ENCODE peak calls at places on chromosomes 13 and 19, in seven cellular contexts. One of them, this sample, is unnamed.

GRCh38 chr13:99320693-99321481 is 13.7 kb upstream of the GPR183 start:
- DNase-seq in aorta: no peak
- DNase-seq in right lobe of liver: no peak
- DNase-seq in SK-N-SH: no peak
- DNase-seq in psoas muscle: no peak
- DNase-seq in IMR-90: peak; percentile 88
- DNase-seq in CD8-positive, alpha-beta memory T cell: no peak
- DNase-seq in this sample: no peak

GRCh38 chr19:8361921-8362793 is 1.8 kb upstream of the ANGPTL4 start:
- DNase-seq in aorta: peak; percentile 97
- DNase-seq in right lobe of liver: peak; percentile 99
- DNase-seq in SK-N-SH: peak; percentile 84
- DNase-seq in psoas muscle: peak; percentile 98
- DNase-seq in IMR-90: peak; percentile 99
- DNase-seq in CD8-positive, alpha-beta memory T cell: no peak
- DNase-seq in this sample: no peak

GRCh38 chr13:37587236-37587635 is 11.3 kb downstream of the POSTN start:
- DNase-seq in aorta: no peak
- DNase-seq in right lobe of liver: no peak
- DNase-seq in SK-N-SH: no peak
- DNase-seq in psoas muscle: no peak
- DNase-seq in IMR-90: no peak
- DNase-seq in CD8-positive, alpha-beta memory T cell: no peak
- DNase-seq in this sample: no peak

GRCh38 chr19:42301646-42302204 is at the start of gene PRR19:
- DNase-seq in aorta: peak; percentile 45
- DNase-seq in right lobe of liver: no peak
- DNase-seq in SK-N-SH: no peak
- DNase-seq in psoas muscle: peak; percentile 53
- DNase-seq in IMR-90: no peak
- DNase-seq in CD8-positive, alpha-beta memory T cell: no peak
- DNase-seq in this sample: no peak

GRCh38 chr19:40348961-40349507 is 539 bp downstream of the PLD3 start:
- DNase-seq in aorta: no peak
- DNase-seq in right lobe of liver: no peak
- DNase-seq in SK-N-SH: peak; percentile 68
- DNase-seq in psoas muscle: no peak
- DNase-seq in IMR-90: peak; percentile 52
- DNase-seq in CD8-positive, alpha-beta memory T cell: no peak
- DNase-seq in this sample: no peak

GRCh38 chr13:26962671-26963070 is 202.1 kb upstream of the GPR12 start:
- DNase-seq in aorta: no peak
- DNase-seq in right lobe of liver: no peak
- DNase-seq in SK-N-SH: no peak
- DNase-seq in psoas muscle: no peak
- DNase-seq in IMR-90: no peak
- DNase-seq in CD8-positive, alpha-beta memory T cell: no peak
- DNase-seq in this sample: no peak

GRCh38 chr13:50732712-50733111 is 110.8 kb downstream of the DLEU7 start:
- DNase-seq in aorta: no peak
- DNase-seq in right lobe of liver: no peak
- DNase-seq in SK-N-SH: peak; percentile 46
- DNase-seq in psoas muscle: no peak
- DNase-seq in IMR-90: peak; percentile 19
- DNase-seq in CD8-positive, alpha-beta memory T cell: no peak
- DNase-seq in this sample: no peak

GRCh38 chr13:31073859-31074718 is 87.6 kb downstream of the HSPH1 start:
- DNase-seq in aorta: no peak
- DNase-seq in right lobe of liver: no peak
- DNase-seq in SK-N-SH: no peak
- DNase-seq in psoas muscle: no peak
- DNase-seq in IMR-90: peak; percentile 69
- DNase-seq in CD8-positive, alpha-beta memory T cell: no peak
- DNase-seq in this sample: no peak

GRCh38 chr19:7617735-7618134 is 11.6 kb downstream of the XAB2 start:
- DNase-seq in aorta: no peak
- DNase-seq in right lobe of liver: no peak
- DNase-seq in SK-N-SH: no peak
- DNase-seq in psoas muscle: no peak
- DNase-seq in IMR-90: no peak
- DNase-seq in CD8-positive, alpha-beta memory T cell: no peak
- DNase-seq in this sample: no peak

GRCh38 chr13:101258071-101258470 is 158.2 kb downstream of the NALCN start:
- DNase-seq in aorta: no peak
- DNase-seq in right lobe of liver: no peak
- DNase-seq in SK-N-SH: no peak
- DNase-seq in psoas muscle: peak; percentile 41
- DNase-seq in IMR-90: peak; percentile 86
- DNase-seq in CD8-positive, alpha-beta memory T cell: no peak
- DNase-seq in this sample: no peak

GRCh38 chr13:114228176-114228575 is 6.5 kb upstream of the CDC16 start:
- DNase-seq in aorta: no peak
- DNase-seq in right lobe of liver: peak; percentile 87
- DNase-seq in SK-N-SH: no peak
- DNase-seq in psoas muscle: no peak
- DNase-seq in IMR-90: no peak
- DNase-seq in CD8-positive, alpha-beta memory T cell: no peak
- DNase-seq in this sample: no peak

GRCh38 chr19:1566392-1567115 is 1.6 kb downstream of the MEX3D start:
- DNase-seq in aorta: peak; percentile 68
- DNase-seq in right lobe of liver: peak; percentile 46
- DNase-seq in SK-N-SH: peak; percentile 95
- DNase-seq in psoas muscle: peak; percentile 75
- DNase-seq in IMR-90: peak; percentile 77
- DNase-seq in CD8-positive, alpha-beta memory T cell: no peak
- DNase-seq in this sample: no peak

GRCh38 chr19:15911599-15912237 is 13.8 kb upstream of the CYP4F2 start:
- DNase-seq in aorta: no peak
- DNase-seq in right lobe of liver: no peak
- DNase-seq in SK-N-SH: no peak
- DNase-seq in psoas muscle: no peak
- DNase-seq in IMR-90: no peak
- DNase-seq in CD8-positive, alpha-beta memory T cell: no peak
- DNase-seq in this sample: no peak
- H3K9me3 ChIP-seq in aorta: no peaks in the 10 kb centered on the region
- H3K9me3 ChIP-seq in right lobe of liver: no peaks in the 10 kb centered on the region
- H3K9me3 ChIP-seq in SK-N-SH: no peaks in the 10 kb centered on the region
- H3K9me3 ChIP-seq in psoas muscle: peaks cover 12% of the 10 kb centered on the region
- H3K9me3 ChIP-seq in IMR-90: peaks cover 2% of the 10 kb centered on the region
- H3K9me3 ChIP-seq in CD8-positive, alpha-beta memory T cell: peaks cover 4% of the 10 kb centered on the region
- H3K9me3 ChIP-seq in this sample: no peaks in the 10 kb centered on the region

GRCh38 chr19:29833614-29834261 is 21.9 kb downstream of the CCNE1 start:
- DNase-seq in aorta: no peak
- DNase-seq in right lobe of liver: no peak
- DNase-seq in SK-N-SH: no peak
- DNase-seq in psoas muscle: peak; percentile 5
- DNase-seq in IMR-90: no peak
- DNase-seq in CD8-positive, alpha-beta memory T cell: no peak
- DNase-seq in this sample: no peak

GRCh38 chr19:29834991-29835390 is 23.2 kb downstream of the CCNE1 start:
- DNase-seq in aorta: no peak
- DNase-seq in right lobe of liver: no peak
- DNase-seq in SK-N-SH: no peak
- DNase-seq in psoas muscle: no peak
- DNase-seq in IMR-90: no peak
- DNase-seq in CD8-positive, alpha-beta memory T cell: no peak
- DNase-seq in this sample: no peak

GRCh38 chr19:29832801-29833200 is 21.0 kb downstream of the CCNE1 start:
- DNase-seq in aorta: no peak
- DNase-seq in right lobe of liver: no peak
- DNase-seq in SK-N-SH: no peak
- DNase-seq in psoas muscle: peak; percentile 19
- DNase-seq in IMR-90: no peak
- DNase-seq in CD8-positive, alpha-beta memory T cell: no peak
- DNase-seq in this sample: no peak

GRCh38 chr19:29831041-29831548 is 19.3 kb downstream of the CCNE1 start:
- DNase-seq in aorta: no peak
- DNase-seq in right lobe of liver: no peak
- DNase-seq in SK-N-SH: no peak
- DNase-seq in psoas muscle: peak; percentile 39
- DNase-seq in IMR-90: no peak
- DNase-seq in CD8-positive, alpha-beta memory T cell: no peak
- DNase-seq in this sample: peak; percentile 38

GRCh38 chr19:29831686-29832085 is 19.9 kb downstream of the CCNE1 start:
- DNase-seq in aorta: no peak
- DNase-seq in right lobe of liver: no peak
- DNase-seq in SK-N-SH: no peak
- DNase-seq in psoas muscle: peak; percentile 25
- DNase-seq in IMR-90: no peak
- DNase-seq in CD8-positive, alpha-beta memory T cell: no peak
- DNase-seq in this sample: no peak
- H3K9me3 ChIP-seq in aorta: no peaks in the 10 kb centered on the region
- H3K9me3 ChIP-seq in right lobe of liver: no peaks in the 10 kb centered on the region
- H3K9me3 ChIP-seq in SK-N-SH: no peaks in the 10 kb centered on the region
- H3K9me3 ChIP-seq in psoas muscle: no peaks in the 10 kb centered on the region
- H3K9me3 ChIP-seq in IMR-90: no peaks in the 10 kb centered on the region
- H3K9me3 ChIP-seq in CD8-positive, alpha-beta memory T cell: no peaks in the 10 kb centered on the region
- H3K9me3 ChIP-seq in this sample: no peaks in the 10 kb centered on the region

GRCh38 chr19:56014765-56015164 is 28.2 kb downstream of the NLRP5 start:
- DNase-seq in aorta: no peak
- DNase-seq in right lobe of liver: no peak
- DNase-seq in SK-N-SH: no peak
- DNase-seq in psoas muscle: no peak
- DNase-seq in IMR-90: no peak
- DNase-seq in CD8-positive, alpha-beta memory T cell: no peak
- DNase-seq in this sample: no peak
- H3K9me3 ChIP-seq in aorta: no peaks in the 10 kb centered on the region
- H3K9me3 ChIP-seq in right lobe of liver: no peaks in the 10 kb centered on the region
- H3K9me3 ChIP-seq in SK-N-SH: no peaks in the 10 kb centered on the region
- H3K9me3 ChIP-seq in psoas muscle: no peaks in the 10 kb centered on the region
- H3K9me3 ChIP-seq in IMR-90: peaks cover 18% of the 10 kb centered on the region
- H3K9me3 ChIP-seq in CD8-positive, alpha-beta memory T cell: no peaks in the 10 kb centered on the region
- H3K9me3 ChIP-seq in this sample: no peaks in the 10 kb centered on the region

GRCh38 chr19:14715841-14716240 is 26.0 kb downstream of the ZNF333 start:
- DNase-seq in aorta: no peak
- DNase-seq in right lobe of liver: no peak
- DNase-seq in SK-N-SH: no peak
- DNase-seq in psoas muscle: no peak
- DNase-seq in IMR-90: no peak
- DNase-seq in CD8-positive, alpha-beta memory T cell: no peak
- DNase-seq in this sample: no peak

GRCh38 chr19:14719162-14719561 is 29.3 kb downstream of the ZNF333 start:
- DNase-seq in aorta: no peak
- DNase-seq in right lobe of liver: no peak
- DNase-seq in SK-N-SH: no peak
- DNase-seq in psoas muscle: no peak
- DNase-seq in IMR-90: no peak
- DNase-seq in CD8-positive, alpha-beta memory T cell: no peak
- DNase-seq in this sample: no peak

GRCh38 chr19:14722127-14722526 is 32.3 kb downstream of the ZNF333 start:
- DNase-seq in aorta: no peak
- DNase-seq in right lobe of liver: no peak
- DNase-seq in SK-N-SH: no peak
- DNase-seq in psoas muscle: no peak
- DNase-seq in IMR-90: no peak
- DNase-seq in CD8-positive, alpha-beta memory T cell: no peak
- DNase-seq in this sample: no peak

GRCh38 chr19:14718522-14719113 is 28.8 kb downstream of the ZNF333 start:
- DNase-seq in aorta: no peak
- DNase-seq in right lobe of liver: no peak
- DNase-seq in SK-N-SH: no peak
- DNase-seq in psoas muscle: no peak
- DNase-seq in IMR-90: no peak
- DNase-seq in CD8-positive, alpha-beta memory T cell: no peak
- DNase-seq in this sample: no peak
- H3K9me3 ChIP-seq in aorta: peaks cover 33% of the 10 kb centered on the region
- H3K9me3 ChIP-seq in right lobe of liver: peaks cover 15% of the 10 kb centered on the region
- H3K9me3 ChIP-seq in SK-N-SH: peaks cover 39% of the 10 kb centered on the region
- H3K9me3 ChIP-seq in psoas muscle: peaks cover 84% of the 10 kb centered on the region
- H3K9me3 ChIP-seq in IMR-90: peaks cover 72% of the 10 kb centered on the region
- H3K9me3 ChIP-seq in CD8-positive, alpha-beta memory T cell: peaks cover 51% of the 10 kb centered on the region
- H3K9me3 ChIP-seq in this sample: peaks cover 33% of the 10 kb centered on the region

GRCh38 chr19:9535934-9536333 is 2.5 kb downstream of the ZNF426 start:
- DNase-seq in aorta: no peak
- DNase-seq in right lobe of liver: no peak
- DNase-seq in SK-N-SH: no peak
- DNase-seq in psoas muscle: no peak
- DNase-seq in IMR-90: no peak
- DNase-seq in CD8-positive, alpha-beta memory T cell: no peak
- DNase-seq in this sample: no peak

GRCh38 chr19:9528757-9529336 is 9.6 kb downstream of the ZNF426 start:
- DNase-seq in aorta: no peak
- DNase-seq in right lobe of liver: no peak
- DNase-seq in SK-N-SH: no peak
- DNase-seq in psoas muscle: no peak
- DNase-seq in IMR-90: peak; percentile 9
- DNase-seq in CD8-positive, alpha-beta memory T cell: no peak
- DNase-seq in this sample: no peak

GRCh38 chr19:9531933-9532332 is 6.5 kb downstream of the ZNF426 start:
- DNase-seq in aorta: no peak
- DNase-seq in right lobe of liver: no peak
- DNase-seq in SK-N-SH: no peak
- DNase-seq in psoas muscle: no peak
- DNase-seq in IMR-90: peak; percentile 45
- DNase-seq in CD8-positive, alpha-beta memory T cell: no peak
- DNase-seq in this sample: no peak
- H3K9me3 ChIP-seq in aorta: peaks cover 34% of the 10 kb centered on the region
- H3K9me3 ChIP-seq in right lobe of liver: peaks cover 33% of the 10 kb centered on the region
- H3K9me3 ChIP-seq in SK-N-SH: peaks cover 38% of the 10 kb centered on the region
- H3K9me3 ChIP-seq in psoas muscle: peaks cover 76% of the 10 kb centered on the region
- H3K9me3 ChIP-seq in IMR-90: peaks cover 79% of the 10 kb centered on the region
- H3K9me3 ChIP-seq in CD8-positive, alpha-beta memory T cell: peaks cover 46% of the 10 kb centered on the region
- H3K9me3 ChIP-seq in this sample: peaks cover 51% of the 10 kb centered on the region

GRCh38 chr19:53389591-53390377 is 5.2 kb upstream of the ZNF765 start:
- DNase-seq in aorta: no peak
- DNase-seq in right lobe of liver: no peak
- DNase-seq in SK-N-SH: peak; percentile 11
- DNase-seq in psoas muscle: peak; percentile 52
- DNase-seq in IMR-90: no peak
- DNase-seq in CD8-positive, alpha-beta memory T cell: no peak
- DNase-seq in this sample: no peak
- H3K9me3 ChIP-seq in aorta: peaks cover 1% of the 10 kb centered on the region
- H3K9me3 ChIP-seq in right lobe of liver: no peaks in the 10 kb centered on the region
- H3K9me3 ChIP-seq in SK-N-SH: peaks cover 5% of the 10 kb centered on the region
- H3K9me3 ChIP-seq in psoas muscle: peaks cover 6% of the 10 kb centered on the region
- H3K9me3 ChIP-seq in IMR-90: peaks cover 9% of the 10 kb centered on the region
- H3K9me3 ChIP-seq in CD8-positive, alpha-beta memory T cell: peaks cover 24% of the 10 kb centered on the region
- H3K9me3 ChIP-seq in this sample: peaks cover 13% of the 10 kb centered on the region

GRCh38 chr19:31449379-31449778 is 100.1 kb upstream of the TSHZ3 start:
- DNase-seq in aorta: no peak
- DNase-seq in right lobe of liver: no peak
- DNase-seq in SK-N-SH: no peak
- DNase-seq in psoas muscle: no peak
- DNase-seq in IMR-90: no peak
- DNase-seq in CD8-positive, alpha-beta memory T cell: no peak
- DNase-seq in this sample: no peak
- H3K9me3 ChIP-seq in aorta: peaks cover 2% of the 10 kb centered on the region
- H3K9me3 ChIP-seq in right lobe of liver: no peaks in the 10 kb centered on the region
- H3K9me3 ChIP-seq in SK-N-SH: no peaks in the 10 kb centered on the region
- H3K9me3 ChIP-seq in psoas muscle: peaks cover 11% of the 10 kb centered on the region
- H3K9me3 ChIP-seq in IMR-90: no peaks in the 10 kb centered on the region
- H3K9me3 ChIP-seq in CD8-positive, alpha-beta memory T cell: no peaks in the 10 kb centered on the region
- H3K9me3 ChIP-seq in this sample: no peaks in the 10 kb centered on the region